ENCODE peak calls at places on chromosomes 4 and X, in ten cellular contexts. H, I, T, W, G, D, J, Y, O and A are unnamed samples.

GRCh38 chr4:174423257-174423944 is 98.9 kb downstream of the HPGD start:
- DNase-seq in H (no peak), I (no peak), T (no peak), W (no peak), G (no peak), D (no peak), J (peak), Y (no peak), O (no peak), A (peak)

GRCh38 chr4:131002132-131002531 is 1906.2 kb downstream of the C4orf33 start:
- DNase-seq in H (no peak), I (no peak), T (no peak), W (no peak), G (no peak), D (no peak), J (no peak), Y (no peak), O (no peak), A (no peak)

GRCh38 chr4:155025762-155026457 is 182.5 kb upstream of the NPY2R start:
- DNase-seq in H (no peak), I (peak), T (no peak), W (no peak), G (peak), D (peak), J (peak), Y (no peak), O (no peak), A (no peak)

GRCh38 chrX:76029385-76029784 is 143.5 kb upstream of the PBDC1 start:
- DNase-seq in H (no peak), I (no peak), T (no peak), W (no peak), G (no peak), D (no peak), J (no peak), Y (no peak), O (no peak), A (no peak)

GRCh38 chr4:24489870-24490269 is 94.5 kb downstream of the DHX15 start:
- DNase-seq in H (no peak), I (no peak), T (no peak), W (no peak), G (no peak), D (no peak), J (no peak), Y (no peak), O (no peak), A (no peak)

GRCh38 chr4:5019274-5019673 is at the start of gene CYTL1:
- DNase-seq in H (no peak), I (peak), T (no peak), W (no peak), G (no peak), D (peak), J (no peak), Y (no peak), O (no peak), A (no peak)

GRCh38 chrX:111868726-111869638 is 7.0 kb upstream of the TRPC5OS start:
- DNase-seq in H (no peak), I (no peak), T (no peak), W (no peak), G (no peak), D (no peak), J (peak), Y (no peak), O (no peak), A (no peak)

GRCh38 chr4:6991771-6992557 is 51.2 kb upstream of the TADA2B start:
- DNase-seq in H (no peak), I (no peak), T (no peak), W (peak), G (no peak), D (no peak), J (no peak), Y (no peak), O (no peak), A (no peak)

GRCh38 chrX:19272452-19272851 is 71.3 kb upstream of the PDHA1 start:
- DNase-seq in H (no peak), I (no peak), T (no peak), W (no peak), G (no peak), D (no peak), J (peak), Y (no peak), O (no peak), A (no peak)

GRCh38 chr4:55866973-55867574 is 13.6 kb downstream of the EXOC1 start:
- DNase-seq in H (no peak), I (no peak), T (no peak), W (no peak), G (peak), D (peak), J (peak), Y (no peak), O (no peak), A (peak)

GRCh38 chrX:41705680-41706374 is 17.1 kb downstream of the GPR34 start:
- DNase-seq in H (no peak), I (no peak), T (no peak), W (no peak), G (no peak), D (no peak), J (peak), Y (no peak), O (no peak), A (peak)

GRCh38 chr4:20249333-20249732 is 2.4 kb upstream of the SLIT2 start:
- DNase-seq in H (no peak), I (no peak), T (no peak), W (no peak), G (peak), D (no peak), J (no peak), Y (no peak), O (no peak), A (no peak)

GRCh38 chr4:99008051-99008450 is 12.5 kb downstream of the METAP1 start:
- DNase-seq in H (no peak), I (no peak), T (no peak), W (no peak), G (no peak), D (no peak), J (no peak), Y (no peak), O (no peak), A (no peak)

GRCh38 chrX:768596-768995 is 138.0 kb downstream of the SHOX start:
- DNase-seq in H (no peak), I (no peak), T (no peak), W (no peak), G (no peak), D (no peak), J (no peak), Y (peak), O (no peak), A (no peak)

GRCh38 chr4:89829470-89830138 is 7.4 kb downstream of the SNCA start:
- DNase-seq in H (no peak), I (no peak), T (no peak), W (no peak), G (no peak), D (no peak), J (peak), Y (no peak), O (no peak), A (peak)

GRCh38 chr4:138097912-138098600 is 144.1 kb downstream of the SLC7A11 start:
- DNase-seq in H (no peak), I (no peak), T (no peak), W (no peak), G (no peak), D (no peak), J (no peak), Y (no peak), O (no peak), A (no peak)

GRCh38 chrX:155747520-155747919 is 133.6 kb upstream of the VAMP7 start:
- DNase-seq in H (no peak), I (no peak), T (no peak), W (no peak), G (no peak), D (no peak), J (no peak), Y (no peak), O (no peak), A (no peak)

GRCh38 chr4:187632260-187633010 is 363.1 kb upstream of the ZFP42 start:
- DNase-seq in H (no peak), I (no peak), T (no peak), W (no peak), G (no peak), D (no peak), J (no peak), Y (no peak), O (no peak), A (no peak)

GRCh38 chr4:150722908-150723362 is 141.0 kb downstream of the MAB21L2 start:
- DNase-seq in H (no peak), I (no peak), T (peak), W (no peak), G (no peak), D (peak), J (no peak), Y (peak), O (no peak), A (no peak)

GRCh38 chr4:25440478-25441030 is 63.5 kb downstream of the ANAPC4 start:
- DNase-seq in H (no peak), I (peak), T (no peak), W (no peak), G (no peak), D (no peak), J (no peak), Y (peak), O (no peak), A (no peak)

GRCh38 chrX:22666441-22666840 is 333.3 kb upstream of the DDX53 start:
- DNase-seq in H (no peak), I (no peak), T (no peak), W (no peak), G (peak), D (peak), J (peak), Y (no peak), O (no peak), A (peak)

GRCh38 chrX:132738951-132739350 is 219.5 kb downstream of the HS6ST2 start:
- DNase-seq in H (no peak), I (no peak), T (no peak), W (no peak), G (no peak), D (no peak), J (no peak), Y (no peak), O (no peak), A (no peak)

GRCh38 chrX:94435799-94436198 is 761.8 kb downstream of the FAM133A start:
- DNase-seq in H (no peak), I (no peak), T (no peak), W (no peak), G (no peak), D (no peak), J (no peak), Y (no peak), O (no peak), A (no peak)

GRCh38 chr4:139658185-139658584 is 7.4 kb upstream of the MGST2 start:
- DNase-seq in H (no peak), I (no peak), T (no peak), W (no peak), G (no peak), D (peak), J (no peak), Y (no peak), O (no peak), A (no peak)

GRCh38 chr4:183140911-183141320 is 41.9 kb downstream of the WWC2 start:
- DNase-seq in H (no peak), I (no peak), T (no peak), W (peak), G (no peak), D (no peak), J (no peak), Y (no peak), O (no peak), A (no peak)

GRCh38 chr4:15868065-15868464 is 70.5 kb downstream of the FGFBP1 start:
- DNase-seq in H (no peak), I (no peak), T (no peak), W (no peak), G (no peak), D (peak), J (peak), Y (no peak), O (no peak), A (no peak)

GRCh38 chrX:1178580-1179057 is 33.8 kb downstream of the CRLF2 start:
- DNase-seq in H (no peak), I (peak), T (no peak), W (peak), G (no peak), D (peak), J (no peak), Y (no peak), O (no peak), A (no peak)

GRCh38 chr4:101938836-101939235 is 148.3 kb downstream of the BANK1 start:
- DNase-seq in H (no peak), I (no peak), T (no peak), W (no peak), G (no peak), D (no peak), J (no peak), Y (no peak), O (no peak), A (no peak)

GRCh38 chr4:140604544-140604943 is 35.8 kb upstream of the UCP1 start:
- DNase-seq in H (no peak), I (no peak), T (no peak), W (no peak), G (no peak), D (no peak), J (no peak), Y (no peak), O (no peak), A (no peak)

GRCh38 chrX:128676651-128677050 is 624.4 kb upstream of the ACTRT1 start:
- DNase-seq in H (no peak), I (no peak), T (no peak), W (no peak), G (no peak), D (no peak), J (no peak), Y (no peak), O (no peak), A (no peak)